ENCODE peak calls at places on chromosomes 1 and 21, in seven cellular contexts. G is uterus, P is mammary epithelial cell, A is cardiac fibroblast, E is BJ, S is spleen, B is astrocyte of the spinal cord. X is an unnamed sample.

GRCh38 chr1:111732718-111733117 is 6.5 kb downstream of the INKA2 start:
- DNase-seq in S (no peak), E (no peak), A (no peak), P (no peak), B (no peak), G (no peak), X (no peak)

GRCh38 chr1:84433253-84434080 is 35.2 kb downstream of the DNASE2B start:
- DNase-seq in P (peak), S (no peak), E (peak), G (peak), A (peak), B (peak), X (peak)

GRCh38 chr1:230205719-230206198 is 138.7 kb downstream of the GALNT2 start:
- DNase-seq in P (peak), S (no peak), B (peak), G (no peak), A (peak), E (no peak), X (no peak)

GRCh38 chr1:210689741-210690635 is 361.3 kb downstream of the HHAT start:
- DNase-seq in P (no peak), S (no peak), A (no peak), G (no peak), B (no peak), E (no peak), X (no peak)

GRCh38 chr1:236947794-236948193 is 56.4 kb downstream of the MT1HL1 start:
- DNase-seq in E (no peak), P (no peak), B (no peak), A (no peak), G (no peak), S (no peak), X (no peak)

GRCh38 chr1:153133743-153134142 is 16.9 kb downstream of the SPRR2G start:
- DNase-seq in B (no peak), G (no peak), E (no peak), P (no peak), A (no peak), S (no peak), X (no peak)

GRCh38 chr21:42495765-42496119 is 282 bp downstream of the RSPH1 start:
- DNase-seq in G (no peak), E (no peak), S (no peak), P (no peak), B (no peak), A (peak), X (no peak)

GRCh38 chr1:164765557-164765956 is 206.6 kb downstream of the PBX1 start:
- DNase-seq in B (peak), E (peak), A (peak), P (peak), G (no peak), S (no peak), X (peak)

GRCh38 chr1:243718022-243718421 is 132.0 kb downstream of the AKT3 start:
- DNase-seq in E (no peak), G (no peak), B (no peak), P (no peak), S (no peak), A (no peak), X (no peak)

GRCh38 chr1:87644500-87645245 is 316.0 kb downstream of the LMO4 start:
- DNase-seq in S (no peak), P (peak), E (peak), G (no peak), A (peak), B (peak), X (peak)

GRCh38 chr21:37072239-37072987 is 458 bp downstream of the PIGP start:
- DNase-seq in P (peak), B (peak), S (no peak), G (peak), E (peak), A (no peak), X (peak)

GRCh38 chr21:44778499-44778911 is 23.1 kb downstream of the UBE2G2 start:
- DNase-seq in G (no peak), E (no peak), S (no peak), P (no peak), A (no peak), B (no peak), X (no peak)

GRCh38 chr1:2049517-2050481 is at the start of gene PRKCZ:
- DNase-seq in G (peak), A (peak), B (no peak), E (no peak), S (peak), P (peak), X (peak)
- TF ChIP-seq CTCF in G (no peak), A (peak), B (no peak), E (peak), S (no peak), P (peak), X (peak)

GRCh38 chr1:168613689-168614655 is 37.6 kb downstream of the XCL1 start:
- DNase-seq in A (peak), E (no peak), B (no peak), S (no peak), G (peak), P (no peak), X (no peak)

GRCh38 chr1:168609133-168609715 is 32.8 kb downstream of the XCL1 start:
- DNase-seq in G (peak), P (no peak), S (peak), E (no peak), B (peak), A (peak), X (peak)

GRCh38 chr1:168607872-168608428 is 31.5 kb downstream of the XCL1 start:
- DNase-seq in S (no peak), E (no peak), A (no peak), P (no peak), B (no peak), G (no peak), X (no peak)

GRCh38 chr1:168613038-168613451 is 36.6 kb downstream of the XCL1 start:
- DNase-seq in E (no peak), S (no peak), B (no peak), P (no peak), G (peak), A (no peak), X (no peak)

DNA sequence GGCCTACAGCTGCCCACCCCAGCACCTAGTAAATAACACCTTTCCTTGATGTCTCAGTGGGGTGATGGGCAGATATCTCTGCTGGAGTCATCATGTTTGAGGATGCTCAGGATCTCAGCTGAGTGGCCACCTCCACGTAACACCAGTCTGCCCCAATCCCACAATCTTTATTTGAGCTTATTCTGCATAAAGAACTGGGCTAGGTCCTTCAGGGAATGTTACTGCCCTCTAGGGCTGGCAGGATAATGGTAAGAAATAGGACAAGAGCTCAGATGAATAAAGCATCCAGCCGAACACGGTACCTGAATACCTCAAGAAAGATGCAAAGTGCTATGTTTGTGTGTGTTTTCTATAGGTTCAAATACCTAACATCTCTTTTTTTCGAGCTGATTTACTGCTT is 33.7 kb downstream of the XCL1 start:
- DNase-seq in S (no peak), G (no peak), E (no peak), P (no peak), B (no peak), A (no peak), X (no peak)
- H3K4me3 ChIP-seq in S (no peak), G (no peak), E (no peak), P (no peak), B (no peak), A (no peak), X (no peak)

GRCh38 chr1:18597159-18598042 is 33.2 kb upstream of the PAX7 start:
- DNase-seq in B (peak), P (peak), G (peak), E (no peak), A (peak), S (peak), X (no peak)

GRCh38 chr1:18603212-18603852 is 27.3 kb upstream of the PAX7 start:
- DNase-seq in G (no peak), P (no peak), E (no peak), S (no peak), A (no peak), B (no peak), X (no peak)

GRCh38 chr1:18599096-18599495 is 31.6 kb upstream of the PAX7 start:
- DNase-seq in G (peak), P (no peak), A (no peak), B (no peak), S (no peak), E (no peak), X (no peak)

GRCh38 chr1:18602533-18603211 is 28.0 kb upstream of the PAX7 start:
- DNase-seq in B (no peak), P (no peak), S (no peak), G (no peak), A (no peak), E (no peak), X (no peak)

DNA sequence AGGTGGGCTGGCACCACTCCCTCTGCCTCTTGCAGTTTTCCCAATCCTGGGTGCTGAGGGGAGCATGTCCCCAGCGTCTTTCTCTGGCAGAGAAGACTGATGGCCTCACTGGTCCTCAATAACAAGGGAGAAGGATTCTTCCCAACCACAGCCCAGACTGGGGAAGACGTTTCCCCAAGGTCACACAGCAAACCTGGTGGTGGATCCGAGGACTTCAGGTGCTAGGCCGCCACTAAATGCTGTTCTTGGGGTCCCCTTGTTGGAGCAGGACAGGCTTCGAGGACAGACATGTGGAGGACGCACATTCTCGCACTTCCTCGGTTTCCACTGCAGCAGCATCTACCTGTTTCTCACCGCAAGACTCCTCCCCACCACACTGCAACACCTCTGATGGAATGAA is 30.9 kb upstream of the PAX7 start:
- DNase-seq in P (no peak), B (no peak), G (no peak), E (no peak), S (no peak), A (no peak), X (no peak)
- TF ChIP-seq CTCF in P (peak), B (no peak), G (no peak), E (no peak), S (no peak), A (peak), X (no peak)

GRCh38 chr1:163069142-163069541 is at the start of gene RGS4:
- DNase-seq in A (peak), G (peak), P (peak), E (peak), S (no peak), B (peak), X (peak)

GRCh38 chr1:163072658-163073057 is 3.5 kb downstream of the RGS4 start:
- DNase-seq in B (peak), E (no peak), P (peak), G (no peak), S (no peak), A (no peak), X (no peak)

GRCh38 chr1:163074004-163074403 is 4.8 kb downstream of the RGS4 start:
- DNase-seq in G (no peak), S (no peak), A (peak), P (no peak), B (no peak), E (no peak), X (no peak)

GRCh38 chr1:163069655-163070277 is 605 bp downstream of the RGS4 start:
- DNase-seq in S (no peak), P (no peak), A (no peak), G (no peak), B (no peak), E (no peak), X (no peak)

GRCh38 chr1:163071381-163072255 is 2.5 kb downstream of the RGS4 start:
- DNase-seq in P (peak), G (peak), A (peak), E (peak), S (no peak), B (peak), X (no peak)
- H3K4me3 ChIP-seq in P (no peak), G (no peak), A (peak), E (peak), S (no peak), B (peak), X (peak)

GRCh38 chr1:96842215-96842614 is 120.6 kb downstream of the PTBP2 start:
- DNase-seq in P (no peak), A (peak), B (no peak), G (no peak), S (no peak), E (no peak), X (no peak)

GRCh38 chr1:96843601-96844000 is 122.0 kb downstream of the PTBP2 start:
- DNase-seq in E (no peak), B (no peak), P (no peak), S (no peak), A (no peak), G (no peak), X (no peak)

GRCh38 chr1:96840396-96840795 is 118.8 kb downstream of the PTBP2 start:
- DNase-seq in B (peak), G (no peak), P (no peak), S (no peak), A (no peak), E (peak), X (no peak)

GRCh38 chr1:96843196-96843595 is 121.6 kb downstream of the PTBP2 start:
- DNase-seq in S (no peak), B (peak), G (no peak), E (peak), A (peak), P (no peak), X (no peak)

GRCh38 chr1:96845464-96845863 is 123.9 kb downstream of the PTBP2 start:
- DNase-seq in P (peak), G (no peak), A (peak), E (no peak), B (no peak), S (peak), X (no peak)
- TF ChIP-seq CTCF in P (peak), G (no peak), A (peak), E (peak), B (peak), S (peak), X (peak)

GRCh38 chr1:36151845-36152203 is 2.5 kb upstream of the TRAPPC3 start:
- DNase-seq in B (no peak), P (no peak), A (peak), S (peak), E (no peak), G (peak), X (no peak)

GRCh38 chr1:36149237-36149972 is at the start of gene TRAPPC3:
- DNase-seq in E (peak), B (peak), P (peak), A (peak), S (peak), G (peak), X (peak)

GRCh38 chr1:36150296-36151132 is 1.2 kb upstream of the TRAPPC3 start:
- DNase-seq in S (peak), G (peak), P (peak), B (peak), E (peak), A (peak), X (peak)

GRCh38 chr1:36149973-36150295 is 648 bp upstream of the TRAPPC3 start:
- DNase-seq in B (no peak), A (no peak), G (no peak), S (no peak), P (no peak), E (no peak), X (no peak)

DNA sequence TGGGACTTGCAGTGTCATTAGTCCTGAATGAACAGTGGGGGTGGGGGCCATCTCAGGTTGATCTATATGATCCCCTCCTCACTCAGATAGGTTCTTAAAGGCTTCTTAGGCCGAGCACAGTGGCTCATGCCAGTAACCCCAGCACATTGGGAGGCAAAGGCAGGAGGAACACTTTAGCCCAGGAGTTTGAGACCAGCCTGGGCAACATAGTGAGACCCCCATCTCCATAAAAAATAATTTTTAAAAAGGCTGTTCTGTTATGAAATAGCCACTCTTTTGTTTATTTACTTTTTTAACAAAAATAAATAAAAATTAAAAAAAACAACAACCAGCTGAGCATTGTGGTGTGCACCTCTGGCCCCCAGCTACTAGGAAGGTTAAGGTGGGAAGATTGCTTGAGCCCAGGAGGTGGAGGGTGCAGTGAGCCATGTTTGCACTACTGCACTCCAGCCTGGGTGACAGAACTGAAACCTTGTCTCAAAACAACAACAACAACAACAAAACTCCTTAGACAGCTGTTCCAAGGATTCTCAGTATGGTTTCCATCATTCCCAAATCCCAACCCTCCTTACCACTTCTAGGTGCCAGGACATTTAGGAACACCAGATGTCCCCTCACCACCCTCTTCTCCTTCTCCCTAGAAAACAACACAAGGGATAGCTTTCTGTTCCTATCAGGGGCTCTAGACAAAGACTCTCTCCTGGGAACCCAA is 2.0 kb upstream of the TRAPPC3 start:
- DNase-seq in E (no peak), S (no peak), B (no peak), A (no peak), P (no peak), G (no peak), X (no peak)
- H3K4me3 ChIP-seq in E (no peak), S (peak), B (no peak), A (no peak), P (no peak), G (no peak), X (peak)

DNA sequence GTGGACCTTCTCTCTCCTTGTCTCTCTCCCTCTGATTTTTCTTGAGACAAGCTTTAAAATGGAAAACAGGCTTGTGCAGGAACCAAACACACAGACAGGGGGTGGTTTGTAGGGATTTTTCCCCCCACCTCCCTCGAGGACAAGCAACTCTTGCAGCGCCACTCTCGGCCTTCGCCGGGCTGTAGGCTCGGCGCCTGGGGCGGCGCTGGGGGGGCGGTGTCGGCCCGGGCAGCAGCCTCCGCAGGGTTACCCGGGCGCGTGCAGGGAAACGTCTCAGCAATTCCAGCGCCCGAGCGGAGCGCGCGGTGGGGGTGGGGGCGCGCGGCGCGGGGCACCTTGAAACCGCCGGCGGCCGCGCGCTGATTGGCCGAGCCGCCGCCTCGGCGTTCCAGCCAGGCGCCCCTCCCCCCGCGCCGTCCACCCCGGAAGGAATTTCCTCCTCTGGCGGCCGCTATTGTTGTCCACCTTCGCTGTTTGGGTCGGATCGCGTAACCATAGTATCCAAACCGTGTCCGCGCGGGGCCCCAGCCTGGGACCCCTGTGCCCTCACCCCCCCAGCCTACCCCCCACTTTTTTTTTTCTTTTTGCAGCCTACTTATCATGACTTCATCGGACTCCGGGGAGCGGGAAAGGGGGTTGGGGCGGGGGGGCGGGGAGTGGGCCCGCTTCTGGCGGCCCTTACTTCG is 59.8 kb upstream of the ACOT11 start:
- DNase-seq in A (peak), S (peak), E (peak), P (peak), B (peak), G (peak), X (peak)
- TF ChIP-seq CTCF in A (peak), S (no peak), E (peak), P (no peak), B (peak), G (peak), X (peak)

GRCh38 chr1:151514366-151514765 is 3.2 kb downstream of the CGN start:
- DNase-seq in P (no peak), G (no peak), E (no peak), S (no peak), A (no peak), B (no peak), X (no peak)
- H3K4me3 ChIP-seq in P (no peak), G (no peak), E (no peak), S (no peak), A (no peak), B (no peak), X (no peak)

X was measured in retinal pigment epithelial cell.